ENCODE peak calls at places on chromosomes 7 and 10, in ten cellular contexts. Q is uterus; G is heart left ventricle; M is CD8-positive, alpha-beta T cell; Z is CD4-positive, alpha-beta memory T cell; P is ovary; L is fibroblast of lung; K is mesenchymal stem cell; O is PC-3; I is sigmoid colon. F is an unnamed sample.

GRCh38 chr10:109696981-109697775 is 226.1 kb downstream of the XPNPEP1 start:
- DNase-seq in L (no peak), G (no peak), O (no peak), P (no peak), I (no peak), Q (no peak), M (no peak), Z (no peak), K (no peak), F (no peak)

GRCh38 chr10:111234903-111235302 is 158.1 kb downstream of the ADRA2A start:
- DNase-seq in P (no peak), Q (no peak), K (no peak), O (no peak), M (no peak), L (no peak), G (no peak), Z (no peak), I (no peak), F (no peak)

GRCh38 chr10:89888647-89889046 is 187.3 kb downstream of the KIF20B start:
- DNase-seq in Q (no peak), O (no peak), M (no peak), P (no peak), L (no peak), Z (no peak), G (no peak), I (no peak), K (no peak), F (no peak)

GRCh38 chr10:13352519-13352918 is 4.4 kb upstream of the SEPHS1 start:
- DNase-seq in Z (no peak), I (no peak), M (no peak), Q (no peak), G (no peak), P (no peak), K (no peak), L (no peak), O (no peak), F (no peak)

GRCh38 chr10:75772153-75772887 is 340.9 kb downstream of the LRMDA start:
- DNase-seq in K (peak; percentile 30), L (peak; percentile 60), M (no peak), P (no peak), Z (peak; percentile 8), Q (no peak), I (no peak), O (peak; percentile 68), G (no peak), F (no peak)

GRCh38 chr7:152176797-152177196 is 151.3 kb downstream of the GALNT11 start:
- DNase-seq in P (no peak), G (no peak), Q (no peak), L (no peak), I (no peak), O (no peak), K (no peak), M (no peak), Z (no peak), F (no peak)

GRCh38 chr7:40447345-40447744 is 312.5 kb downstream of the SUGCT start:
- DNase-seq in G (no peak), K (no peak), M (no peak), Q (no peak), L (no peak), O (peak; percentile 9), Z (no peak), I (no peak), P (no peak), F (no peak)

GRCh38 chr10:17147884-17148494 is 18.4 kb upstream of the CUBN start:
- DNase-seq in L (peak; percentile 77), M (no peak), I (no peak), G (no peak), Z (no peak), Q (no peak), K (peak; percentile 69), P (no peak), O (no peak), F (no peak)

GRCh38 chr10:87882555-87883294 is 19.3 kb downstream of the PTEN start:
- DNase-seq in L (no peak), K (no peak), P (no peak), O (no peak), Z (no peak), I (no peak), M (no peak), G (no peak), Q (no peak), F (no peak)

GRCh38 chr7:1532456-1533254 is 2.2 kb downstream of the MAFK start:
- DNase-seq in G (peak; percentile 82), M (peak; percentile 67), I (peak; percentile 93), O (peak; percentile 97), Q (peak; percentile 76), P (peak; percentile 81), Z (peak; percentile 57), L (peak; percentile 95), K (peak; percentile 96), F (peak; percentile 59)

GRCh38 chr10:77319557-77319956 is 318.1 kb downstream of the KCNMA1 start:
- DNase-seq in Q (no peak), P (no peak), M (no peak), K (peak; percentile 36), Z (no peak), I (no peak), G (no peak), L (peak; percentile 73), O (peak; percentile 52), F (no peak)

DNA sequence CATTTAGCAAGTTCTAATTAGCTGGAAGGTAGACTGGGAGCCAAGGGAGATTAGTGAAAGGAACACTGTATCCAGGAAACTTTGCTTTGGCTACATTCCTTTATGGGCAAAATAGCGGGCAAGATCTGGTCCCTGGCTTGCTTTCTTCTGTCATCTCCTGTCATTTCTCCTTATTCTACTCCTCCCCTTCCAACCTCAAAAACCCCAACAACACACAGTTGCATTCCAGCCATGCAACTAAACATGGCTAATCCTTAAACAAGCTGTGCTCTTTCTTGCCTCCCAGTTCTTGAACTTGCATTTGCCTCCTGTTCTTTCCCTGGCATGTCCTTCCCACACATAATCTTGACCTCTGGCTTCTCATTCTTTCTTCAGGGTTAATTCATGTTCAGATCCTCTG is 59.5 kb upstream of the CDCA7L start:
- DNase-seq in M (no peak), O (no peak), Q (no peak), I (no peak), K (no peak), L (no peak), Z (no peak), P (no peak), G (no peak), F (no peak)
- H3K27ac ChIP-seq in M (no peak overlapping the region), O (no peak overlapping the region), Q (no peak overlapping the region), I (no peak overlapping the region), K (no peak overlapping the region), L (no peak overlapping the region), Z (no peak overlapping the region), P (no peak overlapping the region), G (no peak overlapping the region), F (no peak overlapping the region)

DNA sequence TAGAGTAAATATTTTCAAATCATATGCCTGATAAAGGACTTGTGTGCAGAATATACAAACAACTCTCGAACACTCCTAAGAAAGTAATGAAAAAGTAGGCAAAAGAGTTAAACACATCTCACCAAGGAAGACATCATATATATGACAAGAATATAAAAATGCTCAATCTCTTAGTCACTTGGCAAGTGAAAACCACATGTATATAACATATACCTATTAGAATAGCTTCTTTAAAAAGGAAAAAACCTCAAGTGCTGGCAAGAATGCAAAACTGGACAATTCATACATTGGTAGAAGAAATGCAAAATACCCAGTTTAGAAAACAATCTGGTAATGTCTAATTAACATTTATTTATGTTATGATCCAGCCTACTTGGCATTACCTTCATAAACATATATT is 146.6 kb upstream of the DGKB start:
- DNase-seq in O (peak; percentile 67), L (no peak), K (no peak), Q (no peak), G (no peak), Z (no peak), I (no peak), P (no peak), M (no peak), F (no peak)
- H3K27me3 ChIP-seq in O (no peaks in the 10 kb centered on the region), L (no peaks in the 10 kb centered on the region), K (no peaks in the 10 kb centered on the region), Q (no peaks in the 10 kb centered on the region), G (no peaks in the 10 kb centered on the region), Z (no peaks in the 10 kb centered on the region), I (no peaks in the 10 kb centered on the region), P (no peaks in the 10 kb centered on the region), M (no peaks in the 10 kb centered on the region), F (no peaks in the 10 kb centered on the region)

DNA sequence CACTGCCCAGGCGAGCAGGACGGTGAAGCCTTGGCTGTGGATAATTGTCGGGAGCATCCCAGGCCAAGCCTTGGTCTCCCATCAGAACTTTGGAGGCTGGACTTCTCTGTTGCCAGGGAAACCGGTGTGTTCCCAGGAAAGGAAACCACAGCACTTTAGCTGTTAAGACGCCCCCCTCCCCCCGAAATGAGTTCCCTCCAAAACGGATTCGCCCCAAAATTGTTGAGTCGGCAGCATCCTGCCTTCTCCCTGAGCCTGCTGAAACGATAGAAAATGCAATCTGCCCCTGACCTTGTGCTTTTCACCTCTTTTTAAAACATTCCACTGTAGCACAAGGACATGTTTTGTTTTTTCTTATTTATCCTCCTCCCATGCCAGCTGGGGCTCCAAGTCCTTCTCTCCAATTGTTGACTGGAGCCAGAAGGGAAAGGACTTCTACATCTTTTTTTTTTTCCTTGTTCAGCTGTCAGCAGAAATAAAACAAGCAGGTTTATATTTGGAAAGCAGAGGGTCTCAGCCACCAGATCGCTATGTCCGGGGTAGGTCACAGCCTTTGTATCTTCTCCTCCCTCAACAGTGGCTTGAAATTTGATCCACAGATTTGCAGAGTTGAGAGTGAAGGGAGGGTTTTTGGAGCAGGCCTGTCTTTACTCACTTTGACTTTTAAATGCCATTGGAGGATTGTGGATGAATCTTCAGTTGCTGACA is 116.5 kb downstream of the ZMIZ1 start:
- DNase-seq in L (peak; percentile 52), K (peak; percentile 85), Z (no peak), Q (no peak), P (peak; percentile 83), I (no peak), O (no peak), M (no peak), G (no peak), F (no peak)
- H3K4me1 ChIP-seq in L (peaks cover 59% of the 10 kb centered on the region), K (peaks cover 87% of the 10 kb centered on the region), Z (no peaks in the 10 kb centered on the region), Q (peaks cover 34% of the 10 kb centered on the region), P (peaks cover 63% of the 10 kb centered on the region), I (peaks cover 85% of the 10 kb centered on the region), O (peaks cover 42% of the 10 kb centered on the region), M (no peaks in the 10 kb centered on the region), G (peaks cover 99% of the 10 kb centered on the region), F (no peaks in the 10 kb centered on the region)

GRCh38 chr7:158016171-158017087 is 571.2 kb downstream of the PTPRN2 start:
- DNase-seq in O (no peak), Q (no peak), M (no peak), P (no peak), Z (no peak), I (no peak), G (no peak), K (no peak), L (no peak), F (no peak)
- H3K27ac ChIP-seq in O (no peak overlapping the region), Q (no peak overlapping the region), M (no peak overlapping the region), P (no peak overlapping the region), Z (no peak overlapping the region), I (no peak overlapping the region), G (no peak overlapping the region), K (no peak overlapping the region), L (no peak overlapping the region), F (no peak overlapping the region)

F was measured in naive thymus-derived CD4-positive, alpha-beta T cell.